ENCODE peak calls at places on chromosomes 6 and 20, in eight cellular contexts. One of them, this sample, is unnamed.
A peak's percentile ranks its signal among the peaks of the same experiment; 100 is the strongest.

GRCh38 chr6:85241515-85241914 is 208.4 kb upstream of the NT5E start:
- DNase-seq in B cell: no peak
- DNase-seq in stomach: no peak
- DNase-seq in natural killer cell: no peak
- DNase-seq in GM06990: no peak
- DNase-seq in uterus: no peak
- DNase-seq in astrocyte of the spinal cord: no peak
- DNase-seq in fibroblast of mammary gland: no peak
- DNase-seq in this sample: no peak

GRCh38 chr6:34146801-34147592 is 1.1 kb upstream of the GRM4 start:
- DNase-seq in fibroblast of mammary gland: peak; percentile 54
- DNase-seq in uterus: no peak
- DNase-seq in natural killer cell: no peak
- DNase-seq in GM06990: no peak
- DNase-seq in B cell: no peak
- DNase-seq in astrocyte of the spinal cord: peak; percentile 18
- DNase-seq in stomach: no peak
- DNase-seq in this sample: no peak

GRCh38 chr20:56469077-56469449 is 636 bp downstream of the RTF2 start:
- DNase-seq in B cell: no peak
- DNase-seq in fibroblast of mammary gland: no peak
- DNase-seq in stomach: no peak
- DNase-seq in GM06990: no peak
- DNase-seq in natural killer cell: no peak
- DNase-seq in astrocyte of the spinal cord: no peak
- DNase-seq in uterus: no peak
- DNase-seq in this sample: no peak

GRCh38 chr6:17923401-17923863 is 64.0 kb downstream of the KIF13A start:
- DNase-seq in stomach: no peak
- DNase-seq in astrocyte of the spinal cord: no peak
- DNase-seq in GM06990: no peak
- DNase-seq in natural killer cell: no peak
- DNase-seq in B cell: no peak
- DNase-seq in uterus: no peak
- DNase-seq in fibroblast of mammary gland: no peak
- DNase-seq in this sample: no peak

GRCh38 chr6:43578748-43579147 is 2.8 kb downstream of the POLH start:
- DNase-seq in uterus: no peak
- DNase-seq in fibroblast of mammary gland: peak; percentile 28
- DNase-seq in stomach: no peak
- DNase-seq in astrocyte of the spinal cord: no peak
- DNase-seq in GM06990: no peak
- DNase-seq in B cell: no peak
- DNase-seq in natural killer cell: no peak
- DNase-seq in this sample: no peak

GRCh38 chr20:57007171-57007540 is 259.3 kb downstream of the BMP7 start:
- DNase-seq in GM06990: peak; percentile 65
- DNase-seq in astrocyte of the spinal cord: no peak
- DNase-seq in fibroblast of mammary gland: no peak
- DNase-seq in stomach: no peak
- DNase-seq in B cell: no peak
- DNase-seq in natural killer cell: no peak
- DNase-seq in uterus: no peak
- DNase-seq in this sample: no peak

GRCh38 chr20:3452690-3453089 is 18.1 kb upstream of the ATRN start:
- DNase-seq in GM06990: no peak
- DNase-seq in uterus: no peak
- DNase-seq in fibroblast of mammary gland: no peak
- DNase-seq in natural killer cell: no peak
- DNase-seq in astrocyte of the spinal cord: no peak
- DNase-seq in stomach: no peak
- DNase-seq in B cell: no peak
- DNase-seq in this sample: no peak

GRCh38 chr20:50327666-50328065 is 137.0 kb downstream of the CEBPB start:
- DNase-seq in B cell: no peak
- DNase-seq in astrocyte of the spinal cord: no peak
- DNase-seq in stomach: no peak
- DNase-seq in uterus: no peak
- DNase-seq in natural killer cell: no peak
- DNase-seq in fibroblast of mammary gland: no peak
- DNase-seq in GM06990: no peak
- DNase-seq in this sample: no peak

GRCh38 chr6:141472123-141472522 is 660.6 kb upstream of the GJE1 start:
- DNase-seq in natural killer cell: no peak
- DNase-seq in stomach: no peak
- DNase-seq in B cell: no peak
- DNase-seq in astrocyte of the spinal cord: no peak
- DNase-seq in fibroblast of mammary gland: no peak
- DNase-seq in uterus: no peak
- DNase-seq in GM06990: no peak
- DNase-seq in this sample: no peak

GRCh38 chr6:134249412-134249758 is 68.5 kb downstream of the SGK1 start:
- DNase-seq in natural killer cell: no peak
- DNase-seq in GM06990: no peak
- DNase-seq in B cell: no peak
- DNase-seq in stomach: no peak
- DNase-seq in astrocyte of the spinal cord: no peak
- DNase-seq in uterus: no peak
- DNase-seq in fibroblast of mammary gland: no peak
- DNase-seq in this sample: no peak

GRCh38 chr20:61570796-61571195 is 318.7 kb downstream of the CDH4 start:
- DNase-seq in uterus: no peak
- DNase-seq in GM06990: no peak
- DNase-seq in B cell: no peak
- DNase-seq in astrocyte of the spinal cord: no peak
- DNase-seq in natural killer cell: no peak
- DNase-seq in stomach: no peak
- DNase-seq in fibroblast of mammary gland: no peak
- DNase-seq in this sample: no peak

GRCh38 chr6:50305660-50306059 is 255.9 kb upstream of the DEFB112 start:
- DNase-seq in GM06990: no peak
- DNase-seq in fibroblast of mammary gland: peak; percentile 1
- DNase-seq in stomach: no peak
- DNase-seq in B cell: no peak
- DNase-seq in uterus: no peak
- DNase-seq in natural killer cell: no peak
- DNase-seq in astrocyte of the spinal cord: no peak
- DNase-seq in this sample: no peak

GRCh38 chr20:52168116-52168515 is 23.5 kb downstream of the ZFP64 start:
- DNase-seq in astrocyte of the spinal cord: no peak
- DNase-seq in uterus: no peak
- DNase-seq in B cell: no peak
- DNase-seq in GM06990: no peak
- DNase-seq in natural killer cell: no peak
- DNase-seq in stomach: no peak
- DNase-seq in fibroblast of mammary gland: no peak
- DNase-seq in this sample: no peak

GRCh38 chr6:18265099-18265372 is 706 bp upstream of the DEK start:
- DNase-seq in stomach: no peak
- DNase-seq in fibroblast of mammary gland: no peak
- DNase-seq in natural killer cell: no peak
- DNase-seq in astrocyte of the spinal cord: no peak
- DNase-seq in GM06990: no peak
- DNase-seq in B cell: no peak
- DNase-seq in uterus: no peak
- DNase-seq in this sample: no peak

GRCh38 chr20:1817577-1818211 is 77.5 kb upstream of the SIRPA start:
- DNase-seq in fibroblast of mammary gland: no peak
- DNase-seq in natural killer cell: no peak
- DNase-seq in GM06990: no peak
- DNase-seq in stomach: no peak
- DNase-seq in uterus: no peak
- DNase-seq in astrocyte of the spinal cord: no peak
- DNase-seq in B cell: no peak
- DNase-seq in this sample: no peak

GRCh38 chr20:25018425-25018824 is 25.9 kb upstream of the APMAP start:
- DNase-seq in fibroblast of mammary gland: no peak
- DNase-seq in natural killer cell: no peak
- DNase-seq in astrocyte of the spinal cord: no peak
- DNase-seq in stomach: peak; percentile 45
- DNase-seq in GM06990: no peak
- DNase-seq in uterus: no peak
- DNase-seq in B cell: no peak
- DNase-seq in this sample: no peak

GRCh38 chr6:13566500-13566899 is 7.9 kb upstream of the SIRT5 start:
- DNase-seq in astrocyte of the spinal cord: no peak
- DNase-seq in B cell: no peak
- DNase-seq in fibroblast of mammary gland: no peak
- DNase-seq in GM06990: no peak
- DNase-seq in stomach: no peak
- DNase-seq in uterus: no peak
- DNase-seq in natural killer cell: no peak
- DNase-seq in this sample: no peak

GRCh38 chr6:47485491-47486135 is 8.0 kb downstream of the CD2AP start:
- DNase-seq in fibroblast of mammary gland: peak; percentile 8
- DNase-seq in natural killer cell: no peak
- DNase-seq in GM06990: no peak
- DNase-seq in astrocyte of the spinal cord: no peak
- DNase-seq in B cell: no peak
- DNase-seq in stomach: no peak
- DNase-seq in uterus: no peak
- DNase-seq in this sample: no peak

GRCh38 chr6:147449405-147450161 is 58.9 kb upstream of the SAMD5 start:
- DNase-seq in stomach: no peak
- DNase-seq in natural killer cell: no peak
- DNase-seq in uterus: no peak
- DNase-seq in fibroblast of mammary gland: no peak
- DNase-seq in B cell: no peak
- DNase-seq in GM06990: no peak
- DNase-seq in astrocyte of the spinal cord: no peak
- DNase-seq in this sample: no peak

DNA sequence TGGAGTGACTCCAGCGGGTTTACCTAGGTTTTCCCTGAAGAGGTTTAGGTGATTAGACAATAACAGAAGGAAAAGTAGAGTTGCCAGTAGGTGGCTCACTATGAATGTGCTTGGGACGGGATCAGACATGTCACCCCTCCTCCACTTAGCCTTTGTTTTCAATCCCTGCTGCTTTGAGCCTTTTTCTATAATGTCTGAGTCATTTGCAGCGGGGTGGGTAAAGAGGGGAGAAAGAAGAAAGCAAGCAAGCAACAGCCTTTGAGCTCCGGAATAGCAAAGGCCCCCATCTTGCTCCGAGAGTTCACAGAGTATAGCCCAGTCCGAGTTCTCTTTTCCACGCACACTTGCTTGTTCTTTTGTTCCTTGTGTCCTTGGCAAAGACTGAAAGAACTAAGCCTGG is 129.1 kb downstream of the PACRG start:
- DNase-seq in uterus: no peak
- DNase-seq in B cell: no peak
- DNase-seq in astrocyte of the spinal cord: peak; percentile 92
- DNase-seq in fibroblast of mammary gland: peak; percentile 92
- DNase-seq in GM06990: no peak
- DNase-seq in stomach: no peak
- DNase-seq in natural killer cell: no peak
- DNase-seq in this sample: no peak
- TF ChIP-seq CTCF in uterus: peak; percentile 35
- TF ChIP-seq CTCF in B cell: no peak
- TF ChIP-seq CTCF in astrocyte of the spinal cord: peak; percentile 70
- TF ChIP-seq CTCF in fibroblast of mammary gland: peak; percentile 82
- TF ChIP-seq CTCF in GM06990: no peak
- TF ChIP-seq CTCF in stomach: peak; percentile 38
- TF ChIP-seq CTCF in natural killer cell: no peak
- TF ChIP-seq CTCF in this sample: peak; percentile 59

GRCh38 chr6:139124887-139125672 is 9.8 kb upstream of the HECA start:
- DNase-seq in natural killer cell: peak; percentile 54
- DNase-seq in astrocyte of the spinal cord: peak; percentile 62
- DNase-seq in fibroblast of mammary gland: peak; percentile 79
- DNase-seq in uterus: peak; percentile 37
- DNase-seq in B cell: peak; percentile 78
- DNase-seq in stomach: peak; percentile 69
- DNase-seq in GM06990: peak; percentile 45
- DNase-seq in this sample: no peak
- TF ChIP-seq CTCF in natural killer cell: peak; percentile 67
- TF ChIP-seq CTCF in astrocyte of the spinal cord: peak; percentile 59
- TF ChIP-seq CTCF in fibroblast of mammary gland: peak; percentile 60
- TF ChIP-seq CTCF in uterus: no peak
- TF ChIP-seq CTCF in B cell: peak; percentile 73
- TF ChIP-seq CTCF in stomach: peak; percentile 42
- TF ChIP-seq CTCF in GM06990: peak; percentile 77
- TF ChIP-seq CTCF in this sample: peak; percentile 33

GRCh38 chr20:40283689-40284088 is 405.3 kb downstream of the MAFB start:
- DNase-seq in uterus: no peak
- DNase-seq in GM06990: no peak
- DNase-seq in natural killer cell: no peak
- DNase-seq in B cell: no peak
- DNase-seq in stomach: no peak
- DNase-seq in astrocyte of the spinal cord: no peak
- DNase-seq in fibroblast of mammary gland: no peak
- DNase-seq in this sample: no peak

GRCh38 chr20:40291483-40291882 is 397.6 kb downstream of the MAFB start:
- DNase-seq in fibroblast of mammary gland: peak; percentile 68
- DNase-seq in B cell: no peak
- DNase-seq in GM06990: no peak
- DNase-seq in astrocyte of the spinal cord: no peak
- DNase-seq in natural killer cell: no peak
- DNase-seq in stomach: no peak
- DNase-seq in uterus: no peak
- DNase-seq in this sample: no peak

GRCh38 chr20:40286991-40287531 is 402.0 kb downstream of the MAFB start:
- DNase-seq in GM06990: no peak
- DNase-seq in uterus: peak; percentile 23
- DNase-seq in B cell: no peak
- DNase-seq in fibroblast of mammary gland: no peak
- DNase-seq in stomach: peak; percentile 70
- DNase-seq in astrocyte of the spinal cord: no peak
- DNase-seq in natural killer cell: no peak
- DNase-seq in this sample: no peak

GRCh38 chr20:40284611-40285010 is 404.4 kb downstream of the MAFB start:
- DNase-seq in natural killer cell: no peak
- DNase-seq in uterus: no peak
- DNase-seq in B cell: no peak
- DNase-seq in astrocyte of the spinal cord: no peak
- DNase-seq in GM06990: no peak
- DNase-seq in fibroblast of mammary gland: no peak
- DNase-seq in stomach: no peak
- DNase-seq in this sample: no peak

DNA sequence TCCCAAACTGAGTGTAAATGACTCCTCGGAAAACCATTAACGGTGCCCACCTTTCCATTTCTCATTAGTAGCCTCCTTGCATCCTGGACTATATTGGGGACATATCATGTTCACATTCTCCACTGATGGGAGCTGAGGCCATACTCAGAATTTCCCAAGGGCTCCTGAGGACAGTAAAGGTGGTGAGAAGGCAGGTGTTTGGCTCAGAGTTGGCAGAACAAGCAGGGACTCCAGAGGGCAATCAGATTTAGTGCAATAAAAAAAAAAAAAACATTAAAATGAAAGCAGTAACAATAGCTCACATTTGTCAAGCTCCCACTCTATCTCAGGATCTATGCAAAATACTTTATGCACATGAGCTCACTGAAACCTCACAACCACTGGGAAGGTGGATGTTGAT is 401.4 kb downstream of the MAFB start:
- DNase-seq in fibroblast of mammary gland: no peak
- DNase-seq in natural killer cell: no peak
- DNase-seq in stomach: no peak
- DNase-seq in GM06990: no peak
- DNase-seq in B cell: no peak
- DNase-seq in uterus: no peak
- DNase-seq in astrocyte of the spinal cord: no peak
- DNase-seq in this sample: no peak
- TF ChIP-seq CTCF in fibroblast of mammary gland: no peak
- TF ChIP-seq CTCF in natural killer cell: no peak
- TF ChIP-seq CTCF in stomach: no peak
- TF ChIP-seq CTCF in GM06990: no peak
- TF ChIP-seq CTCF in B cell: no peak
- TF ChIP-seq CTCF in uterus: no peak
- TF ChIP-seq CTCF in astrocyte of the spinal cord: no peak
- TF ChIP-seq CTCF in this sample: no peak

GRCh38 chr6:10510592-10511367 is 10.4 kb upstream of the GCNT2 start:
- DNase-seq in astrocyte of the spinal cord: peak; percentile 51
- DNase-seq in natural killer cell: no peak
- DNase-seq in uterus: peak; percentile 22
- DNase-seq in GM06990: no peak
- DNase-seq in stomach: peak; percentile 75
- DNase-seq in B cell: peak; percentile 77
- DNase-seq in fibroblast of mammary gland: peak; percentile 8
- DNase-seq in this sample: peak; percentile 40
- TF ChIP-seq CTCF in astrocyte of the spinal cord: peak; percentile 74
- TF ChIP-seq CTCF in natural killer cell: peak; percentile 40
- TF ChIP-seq CTCF in uterus: peak; percentile 17
- TF ChIP-seq CTCF in GM06990: peak; percentile 87
- TF ChIP-seq CTCF in stomach: peak; percentile 74
- TF ChIP-seq CTCF in B cell: peak; percentile 87
- TF ChIP-seq CTCF in fibroblast of mammary gland: peak; percentile 29
- TF ChIP-seq CTCF in this sample: peak; percentile 75

This sample was measured in progenitor cell of endocrine pancreas.